ENCODE peak calls at places on chromosome 4, in four cellular contexts. B is T-helper 1 cell; H is glomerular endothelial cell; U is activated CD8-positive, alpha-beta memory T cell treated with anti-CD3 and anti-CD28 coated beads for 1 hour. C is an unnamed sample.
A peak's percentile ranks its signal among the peaks of the same experiment; 100 is the strongest.

GRCh38 chr4:89305712-89306437 is 1.7 kb downstream of the GPRIN3 start:
- DNase-seq in H (no peak), B (peak; percentile 79), U (no peak), C (no peak)

GRCh38 chr4:2797188-2797544 is 4.3 kb downstream of the SH3BP2 start:
- DNase-seq in B (no peak), H (no peak), U (no peak), C (no peak)

GRCh38 chr4:24121395-24122175 is 231.7 kb upstream of the PPARGC1A start:
- DNase-seq in B (no peak), H (no peak), U (no peak), C (no peak)

GRCh38 chr4:142345909-142346308 is 500.2 kb downstream of the INPP4B start:
- DNase-seq in B (no peak), H (no peak), U (no peak), C (no peak)

GRCh38 chr4:83110970-83111369 is 3.6 kb downstream of the PLAC8 start:
- DNase-seq in H (no peak), U (no peak), B (no peak), C (no peak)

GRCh38 chr4:155659168-155659567 is 7.5 kb upstream of the GUCY1A1 start:
- DNase-seq in H (no peak), B (no peak), U (no peak), C (no peak)

GRCh38 chr4:153068751-153069150 is 132.6 kb downstream of the FHDC1 start:
- DNase-seq in B (no peak), H (no peak), U (no peak), C (no peak)

GRCh38 chr4:12724520-12724919 is 759.6 kb downstream of the RAB28 start:
- DNase-seq in H (no peak), B (no peak), U (no peak), C (peak; percentile 24)

GRCh38 chr4:70508801-70509200 is 9.6 kb upstream of the AMTN start:
- DNase-seq in B (no peak), U (no peak), H (no peak), C (no peak)

GRCh38 chr4:145375416-145375815 is 106.2 kb upstream of the SMAD1 start:
- DNase-seq in U (no peak), H (no peak), B (no peak), C (no peak)

GRCh38 chr4:1200425-1201035 is 28.1 kb upstream of the SPON2 start:
- DNase-seq in H (no peak), B (peak; percentile 23), U (no peak), C (no peak)

GRCh38 chr4:7051905-7052304 is 8.7 kb downstream of the TADA2B start:
- DNase-seq in H (no peak), B (no peak), U (no peak), C (no peak)

GRCh38 chr4:168630445-168631187 is 133.8 kb downstream of the PALLD start:
- DNase-seq in U (no peak), H (no peak), B (no peak), C (peak; percentile 70)

GRCh38 chr4:175946472-175947116 is 119.0 kb upstream of the WDR17 start:
- DNase-seq in U (no peak), B (peak; percentile 24), H (no peak), C (no peak)

GRCh38 chr4:187726485-187726884 is 269.1 kb upstream of the ZFP42 start:
- DNase-seq in H (no peak), U (no peak), B (no peak), C (no peak)

GRCh38 chr4:77418333-77418732 is 187.3 kb upstream of the CXCL13 start:
- DNase-seq in H (no peak), B (peak; percentile 16), U (no peak), C (peak; percentile 41)

GRCh38 chr4:111806331-111806730 is 338.9 kb upstream of the FAM241A start:
- DNase-seq in H (no peak), B (no peak), U (no peak), C (peak; percentile 40)

GRCh38 chr4:48173055-48173991 is 39.3 kb upstream of the TXK start:
- DNase-seq in B (no peak), U (no peak), H (no peak), C (peak; percentile 52)

GRCh38 chr4:4763815-4764202 is 95.7 kb upstream of the MSX1 start:
- DNase-seq in H (no peak), U (no peak), B (no peak), C (peak; percentile 47)

GRCh38 chr4:174396599-174396998 is 112.9 kb downstream of the CEP44 start:
- DNase-seq in H (no peak), B (no peak), U (no peak), C (no peak)

GRCh38 chr4:42391356-42391675 is 6.0 kb upstream of the SHISA3 start:
- DNase-seq in U (no peak), B (no peak), H (no peak), C (no peak)